ENCODE peak calls at places on chromosomes 2 and 18, in six cellular contexts. One of them, this sample, is unnamed.
A peak's percentile ranks its signal among the peaks of the same experiment; 100 is the strongest.

GRCh38 chr18:2410688-2411087 is 160.6 kb downstream of the METTL4 start:
- DNase-seq in fibroblast of mammary gland: no peak
- DNase-seq in ascending aorta: no peak
- DNase-seq in neural progenitor cell: no peak
- DNase-seq in HepG2: no peak
- DNase-seq in mucosa of descending colon: no peak
- DNase-seq in this sample: no peak

GRCh38 chr2:205883965-205884364 is 201.7 kb downstream of the NRP2 start:
- DNase-seq in fibroblast of mammary gland: no peak
- DNase-seq in ascending aorta: no peak
- DNase-seq in neural progenitor cell: no peak
- DNase-seq in HepG2: no peak
- DNase-seq in mucosa of descending colon: no peak
- DNase-seq in this sample: no peak

GRCh38 chr2:104969564-104969963 is 68.3 kb upstream of the MRPS9 start:
- DNase-seq in fibroblast of mammary gland: no peak
- DNase-seq in ascending aorta: no peak
- DNase-seq in neural progenitor cell: peak; percentile 29
- DNase-seq in HepG2: no peak
- DNase-seq in mucosa of descending colon: no peak
- DNase-seq in this sample: no peak

GRCh38 chr2:217095511-217096205 is 235.8 kb upstream of the TNP1 start:
- DNase-seq in fibroblast of mammary gland: no peak
- DNase-seq in ascending aorta: no peak
- DNase-seq in neural progenitor cell: no peak
- DNase-seq in HepG2: no peak
- DNase-seq in mucosa of descending colon: no peak
- DNase-seq in this sample: no peak

GRCh38 chr2:48912110-48912509 is 156.6 kb upstream of the LHCGR start:
- DNase-seq in fibroblast of mammary gland: no peak
- DNase-seq in ascending aorta: no peak
- DNase-seq in neural progenitor cell: peak; percentile 52
- DNase-seq in HepG2: no peak
- DNase-seq in mucosa of descending colon: no peak
- DNase-seq in this sample: no peak

GRCh38 chr2:74091391-74091790 is 56.3 kb downstream of the BOLA3 start:
- DNase-seq in fibroblast of mammary gland: no peak
- DNase-seq in ascending aorta: no peak
- DNase-seq in neural progenitor cell: no peak
- DNase-seq in HepG2: no peak
- DNase-seq in mucosa of descending colon: no peak
- DNase-seq in this sample: no peak

GRCh38 chr2:126893606-126894005 is 5.1 kb upstream of the TEX51 start:
- DNase-seq in fibroblast of mammary gland: no peak
- DNase-seq in ascending aorta: no peak
- DNase-seq in neural progenitor cell: no peak
- DNase-seq in HepG2: no peak
- DNase-seq in mucosa of descending colon: no peak
- DNase-seq in this sample: no peak

GRCh38 chr2:238487652-238488346 is 61.1 kb downstream of the ASB1 start:
- DNase-seq in fibroblast of mammary gland: no peak
- DNase-seq in ascending aorta: no peak
- DNase-seq in neural progenitor cell: no peak
- DNase-seq in HepG2: no peak
- DNase-seq in mucosa of descending colon: no peak
- DNase-seq in this sample: no peak

GRCh38 chr2:144548532-144549191 is 28.7 kb upstream of the ZEB2 start:
- DNase-seq in fibroblast of mammary gland: no peak
- DNase-seq in ascending aorta: no peak
- DNase-seq in neural progenitor cell: no peak
- DNase-seq in HepG2: no peak
- DNase-seq in mucosa of descending colon: no peak
- DNase-seq in this sample: no peak

GRCh38 chr2:86335865-86336321 is 1.5 kb downstream of the REEP1 start:
- DNase-seq in fibroblast of mammary gland: no peak
- DNase-seq in ascending aorta: no peak
- DNase-seq in neural progenitor cell: peak; percentile 7
- DNase-seq in HepG2: no peak
- DNase-seq in mucosa of descending colon: no peak
- DNase-seq in this sample: no peak
- TF ChIP-seq CTCF in fibroblast of mammary gland: no peak
- TF ChIP-seq CTCF in ascending aorta: no peak
- TF ChIP-seq CTCF in neural progenitor cell: no peak
- TF ChIP-seq CTCF in HepG2: no peak
- TF ChIP-seq CTCF in mucosa of descending colon: no peak
- TF ChIP-seq CTCF in this sample: no peak

GRCh38 chr2:150548527-150548926 is 61.1 kb upstream of the RND3 start:
- DNase-seq in fibroblast of mammary gland: peak; percentile 26
- DNase-seq in ascending aorta: no peak
- DNase-seq in neural progenitor cell: peak; percentile 61
- DNase-seq in HepG2: peak; percentile 25
- DNase-seq in mucosa of descending colon: peak; percentile 7
- DNase-seq in this sample: no peak
- TF ChIP-seq CTCF in fibroblast of mammary gland: peak; percentile 43
- TF ChIP-seq CTCF in ascending aorta: no peak
- TF ChIP-seq CTCF in neural progenitor cell: peak; percentile 71
- TF ChIP-seq CTCF in HepG2: peak; percentile 53
- TF ChIP-seq CTCF in mucosa of descending colon: no peak
- TF ChIP-seq CTCF in this sample: no peak

GRCh38 chr18:22627506-22627905 is 209.8 kb upstream of the CTAGE1 start:
- DNase-seq in fibroblast of mammary gland: no peak
- DNase-seq in ascending aorta: no peak
- DNase-seq in neural progenitor cell: no peak
- DNase-seq in HepG2: no peak
- DNase-seq in mucosa of descending colon: no peak
- DNase-seq in this sample: no peak
- TF ChIP-seq CTCF in fibroblast of mammary gland: no peak
- TF ChIP-seq CTCF in ascending aorta: no peak
- TF ChIP-seq CTCF in neural progenitor cell: no peak
- TF ChIP-seq CTCF in HepG2: no peak
- TF ChIP-seq CTCF in mucosa of descending colon: no peak
- TF ChIP-seq CTCF in this sample: no peak

GRCh38 chr18:8507361-8507760 is 101.9 kb upstream of the RAB12 start:
- DNase-seq in fibroblast of mammary gland: peak; percentile 22
- DNase-seq in ascending aorta: no peak
- DNase-seq in neural progenitor cell: peak; percentile 47
- DNase-seq in HepG2: peak; percentile 13
- DNase-seq in mucosa of descending colon: no peak
- DNase-seq in this sample: no peak
- TF ChIP-seq CTCF in fibroblast of mammary gland: peak; percentile 45
- TF ChIP-seq CTCF in ascending aorta: no peak
- TF ChIP-seq CTCF in neural progenitor cell: peak; percentile 63
- TF ChIP-seq CTCF in HepG2: peak; percentile 33
- TF ChIP-seq CTCF in mucosa of descending colon: no peak
- TF ChIP-seq CTCF in this sample: no peak

DNA sequence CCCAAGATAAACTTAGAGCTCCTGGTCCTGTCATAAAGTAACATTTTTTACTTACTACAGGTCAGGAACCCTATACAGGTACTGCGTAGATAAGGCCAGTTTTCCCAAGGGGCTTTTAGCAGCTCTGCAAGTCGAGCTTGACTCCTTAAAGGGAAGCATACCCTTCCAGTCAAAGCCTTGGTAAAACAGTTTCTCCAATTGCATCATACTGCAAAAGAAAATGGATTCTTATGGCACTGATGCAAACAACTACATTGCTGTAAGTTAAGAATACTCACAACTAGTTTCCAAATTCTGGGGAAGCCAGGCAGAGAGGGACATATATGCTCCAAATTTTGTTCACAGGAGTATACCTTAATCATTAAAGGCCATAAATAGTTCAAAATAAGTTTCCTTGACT is 31.0 kb downstream of the MYO3B start:
- DNase-seq in fibroblast of mammary gland: no peak
- DNase-seq in ascending aorta: no peak
- DNase-seq in neural progenitor cell: no peak
- DNase-seq in HepG2: no peak
- DNase-seq in mucosa of descending colon: no peak
- DNase-seq in this sample: no peak
- TF ChIP-seq CTCF in fibroblast of mammary gland: no peak
- TF ChIP-seq CTCF in ascending aorta: no peak
- TF ChIP-seq CTCF in neural progenitor cell: no peak
- TF ChIP-seq CTCF in HepG2: no peak
- TF ChIP-seq CTCF in mucosa of descending colon: no peak
- TF ChIP-seq CTCF in this sample: no peak

GRCh38 chr18:11861583-11862288 is 10.5 kb downstream of the CHMP1B start:
- DNase-seq in fibroblast of mammary gland: no peak
- DNase-seq in ascending aorta: no peak
- DNase-seq in neural progenitor cell: no peak
- DNase-seq in HepG2: peak; percentile 66
- DNase-seq in mucosa of descending colon: no peak
- DNase-seq in this sample: no peak

GRCh38 chr18:11860594-11861450 is 9.6 kb downstream of the CHMP1B start:
- DNase-seq in fibroblast of mammary gland: no peak
- DNase-seq in ascending aorta: no peak
- DNase-seq in neural progenitor cell: no peak
- DNase-seq in HepG2: peak; percentile 56
- DNase-seq in mucosa of descending colon: no peak
- DNase-seq in this sample: no peak

GRCh38 chr18:11857177-11857887 is 6.1 kb downstream of the CHMP1B start:
- DNase-seq in fibroblast of mammary gland: peak; percentile 100
- DNase-seq in ascending aorta: peak; percentile 82
- DNase-seq in neural progenitor cell: peak; percentile 73
- DNase-seq in HepG2: peak; percentile 95
- DNase-seq in mucosa of descending colon: peak; percentile 82
- DNase-seq in this sample: peak; percentile 51

GRCh38 chr18:11859282-11859797 is 8.1 kb downstream of the CHMP1B start:
- DNase-seq in fibroblast of mammary gland: no peak
- DNase-seq in ascending aorta: no peak
- DNase-seq in neural progenitor cell: no peak
- DNase-seq in HepG2: no peak
- DNase-seq in mucosa of descending colon: no peak
- DNase-seq in this sample: no peak

DNA sequence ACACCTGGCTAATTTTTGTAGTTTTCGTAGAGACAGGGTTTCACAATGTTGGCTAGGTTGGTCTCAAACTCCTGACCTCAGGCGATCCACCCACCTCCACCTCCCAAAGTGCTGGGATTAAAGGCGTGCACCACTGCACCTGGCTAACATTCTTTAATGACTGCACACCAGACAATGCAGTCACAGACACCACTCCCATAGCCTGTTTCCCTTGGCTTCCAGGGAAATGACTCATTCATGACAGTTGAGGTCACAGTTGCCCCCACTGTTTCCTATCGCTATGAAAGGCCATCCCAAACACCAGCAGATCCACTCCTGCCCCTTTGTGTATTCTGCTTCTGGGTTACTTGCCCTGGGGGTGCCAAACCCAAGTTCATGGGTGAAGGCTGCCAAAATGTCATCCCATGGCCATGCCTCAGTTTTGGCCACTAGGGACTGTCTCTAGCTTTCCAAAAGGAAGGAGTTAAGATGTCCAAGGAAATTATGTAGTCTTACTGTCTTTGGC is 8.7 kb downstream of the CHMP1B start:
- DNase-seq in fibroblast of mammary gland: peak; percentile 90
- DNase-seq in ascending aorta: no peak
- DNase-seq in neural progenitor cell: no peak
- DNase-seq in HepG2: peak; percentile 83
- DNase-seq in mucosa of descending colon: no peak
- DNase-seq in this sample: no peak
- TF ChIP-seq CTCF in fibroblast of mammary gland: peak; percentile 22
- TF ChIP-seq CTCF in ascending aorta: no peak
- TF ChIP-seq CTCF in neural progenitor cell: no peak
- TF ChIP-seq CTCF in HepG2: peak; percentile 14
- TF ChIP-seq CTCF in mucosa of descending colon: no peak
- TF ChIP-seq CTCF in this sample: no peak

GRCh38 chr2:177553176-177553909 is 160.8 kb downstream of the AGPS start:
- DNase-seq in fibroblast of mammary gland: peak; percentile 54
- DNase-seq in ascending aorta: no peak
- DNase-seq in neural progenitor cell: no peak
- DNase-seq in HepG2: no peak
- DNase-seq in mucosa of descending colon: no peak
- DNase-seq in this sample: no peak

GRCh38 chr2:177551989-177552413 is 159.4 kb downstream of the AGPS start:
- DNase-seq in fibroblast of mammary gland: peak; percentile 17
- DNase-seq in ascending aorta: no peak
- DNase-seq in neural progenitor cell: no peak
- DNase-seq in HepG2: no peak
- DNase-seq in mucosa of descending colon: peak; percentile 57
- DNase-seq in this sample: no peak

GRCh38 chr2:177550264-177551200 is 158.0 kb downstream of the AGPS start:
- DNase-seq in fibroblast of mammary gland: no peak
- DNase-seq in ascending aorta: no peak
- DNase-seq in neural progenitor cell: no peak
- DNase-seq in HepG2: no peak
- DNase-seq in mucosa of descending colon: no peak
- DNase-seq in this sample: no peak

GRCh38 chr2:177554365-177554764 is 161.8 kb downstream of the AGPS start:
- DNase-seq in fibroblast of mammary gland: peak; percentile 40
- DNase-seq in ascending aorta: no peak
- DNase-seq in neural progenitor cell: no peak
- DNase-seq in HepG2: no peak
- DNase-seq in mucosa of descending colon: no peak
- DNase-seq in this sample: no peak

DNA sequence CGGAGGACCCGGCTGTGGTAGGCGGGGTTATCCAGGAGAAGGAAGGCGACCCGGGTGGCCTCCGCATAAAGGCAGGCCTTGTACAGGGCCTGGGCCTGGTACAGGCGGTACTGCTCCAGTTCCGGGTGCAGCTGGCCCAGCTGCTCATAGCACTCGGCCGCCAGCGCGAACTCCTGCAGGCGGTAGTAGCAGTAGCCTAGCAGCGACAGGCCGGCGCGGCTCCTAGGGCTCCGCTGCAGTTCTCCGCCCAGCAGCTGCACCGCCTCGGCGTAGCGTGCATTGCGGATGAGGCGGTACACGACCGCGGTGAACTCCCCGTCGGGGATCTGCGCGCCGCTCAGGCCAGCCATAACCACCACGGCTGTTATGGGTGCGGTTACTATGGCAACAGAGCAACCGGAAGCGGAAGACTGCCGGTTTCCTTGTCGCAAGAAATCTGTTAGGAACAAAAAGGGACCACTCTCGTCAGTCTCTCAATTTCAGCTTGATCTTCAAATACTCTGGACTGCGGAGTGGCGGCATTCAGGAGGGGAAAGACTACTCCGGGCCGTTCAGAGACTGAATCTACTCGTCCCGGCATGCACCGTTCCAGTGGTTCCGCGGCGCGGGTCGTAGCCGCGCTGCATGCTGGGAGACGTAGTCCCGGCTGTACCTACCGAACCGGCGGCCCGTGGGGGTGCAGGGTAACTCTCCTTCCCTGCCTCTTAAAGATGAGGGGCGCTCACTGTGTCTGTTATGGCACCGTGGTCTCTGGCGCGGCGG is 160.0 kb downstream of the AGPS start:
- DNase-seq in fibroblast of mammary gland: peak; percentile 86
- DNase-seq in ascending aorta: peak; percentile 46
- DNase-seq in neural progenitor cell: peak; percentile 97
- DNase-seq in HepG2: peak; percentile 89
- DNase-seq in mucosa of descending colon: peak; percentile 91
- DNase-seq in this sample: peak; percentile 66
- TF ChIP-seq CTCF in fibroblast of mammary gland: no peak
- TF ChIP-seq CTCF in ascending aorta: no peak
- TF ChIP-seq CTCF in neural progenitor cell: no peak
- TF ChIP-seq CTCF in HepG2: peak; percentile 36
- TF ChIP-seq CTCF in mucosa of descending colon: no peak
- TF ChIP-seq CTCF in this sample: no peak

GRCh38 chr2:190338453-190338852 is 4.9 kb upstream of the INPP1 start:
- DNase-seq in fibroblast of mammary gland: no peak
- DNase-seq in ascending aorta: no peak
- DNase-seq in neural progenitor cell: no peak
- DNase-seq in HepG2: no peak
- DNase-seq in mucosa of descending colon: no peak
- DNase-seq in this sample: no peak
- TF ChIP-seq CTCF in fibroblast of mammary gland: no peak
- TF ChIP-seq CTCF in ascending aorta: no peak
- TF ChIP-seq CTCF in neural progenitor cell: no peak
- TF ChIP-seq CTCF in HepG2: peak; percentile 47
- TF ChIP-seq CTCF in mucosa of descending colon: no peak
- TF ChIP-seq CTCF in this sample: no peak